ENCODE peak calls at places on chromosomes 4 and X, in ten cellular contexts. L is H1; K is mucosa of descending colon; G is GM23248; C is trophoblast cell; F is effector memory CD4-positive, alpha-beta T cell; Y is GM12878; A is lung; T is IMR-90; X is PC-9. E is an unnamed sample. For H3K4me1, the result is how much of the 10 kb centered on the place peaks cover.

GRCh38 chr4:95165926-95166524 is 382.7 kb downstream of the UNC5C start:
- DNase-seq in L (no peak), K (peak), Y (peak), C (peak), T (peak), X (peak), G (peak), A (peak), F (no peak), E (peak)

GRCh38 chr4:92184566-92184965 is 119.2 kb upstream of the GRID2 start:
- DNase-seq in C (no peak), Y (no peak), T (peak), F (no peak), L (no peak), X (no peak), K (no peak), A (no peak), G (peak), E (no peak)

GRCh38 chrX:137428777-137429564 is 137.0 kb upstream of the ZIC3 start:
- DNase-seq in Y (no peak), G (no peak), X (no peak), C (no peak), F (no peak), K (no peak), L (peak), A (no peak), T (no peak), E (no peak)

GRCh38 chr4:182827166-182827565 is 90.0 kb downstream of the DCTD start:
- DNase-seq in A (no peak), G (no peak), X (no peak), K (no peak), C (no peak), L (no peak), F (no peak), T (no peak), Y (no peak), E (no peak)

GRCh38 chr4:152594981-152595916 is 59.4 kb upstream of the FBXW7 start:
- DNase-seq in L (peak), G (no peak), A (no peak), K (no peak), C (no peak), T (no peak), X (no peak), Y (peak), F (no peak), E (no peak)

GRCh38 chrX:110667706-110668105 is 127.9 kb downstream of the CHRDL1 start:
- DNase-seq in G (no peak), X (no peak), K (no peak), L (peak), T (no peak), A (no peak), C (no peak), Y (no peak), F (no peak), E (no peak)

GRCh38 chr4:163681208-163681821 is 186.8 kb downstream of the TMA16 start:
- DNase-seq in T (peak), A (no peak), F (peak), C (peak), Y (no peak), G (peak), X (no peak), K (peak), L (no peak), E (peak)

GRCh38 chr4:87839309-87839946 is 6.7 kb downstream of the MEPE start:
- DNase-seq in K (peak), C (peak), A (no peak), T (peak), Y (no peak), G (peak), X (no peak), F (no peak), L (no peak), E (peak)

GRCh38 chr4:42320822-42321388 is 76.4 kb upstream of the SHISA3 start:
- DNase-seq in A (no peak), F (no peak), C (no peak), T (no peak), L (no peak), Y (peak), X (no peak), G (no peak), K (no peak), E (no peak)

GRCh38 chr4:91963489-91963888 is 340.3 kb upstream of the GRID2 start:
- DNase-seq in A (no peak), G (peak), K (no peak), X (no peak), Y (no peak), L (no peak), F (no peak), T (peak), C (no peak), E (no peak)

GRCh38 chr4:41693629-41694028 is 54.9 kb downstream of the PHOX2B start:
- DNase-seq in Y (no peak), L (no peak), A (no peak), G (peak), X (no peak), T (peak), C (peak), F (no peak), K (no peak), E (peak)

GRCh38 chrX:10381218-10381617 is 224.4 kb downstream of the CLCN4 start:
- DNase-seq in T (no peak), C (peak), X (peak), F (no peak), G (no peak), A (no peak), L (no peak), K (no peak), Y (no peak), E (no peak)

GRCh38 chrX:45709381-45709780 is 508.7 kb upstream of the DIPK2B start:
- DNase-seq in L (no peak), A (no peak), G (peak), C (no peak), F (no peak), Y (no peak), X (no peak), K (no peak), T (peak), E (no peak)

GRCh38 chrX:45710081-45710801 is 509.6 kb upstream of the DIPK2B start:
- DNase-seq in A (no peak), C (peak), F (no peak), K (no peak), G (peak), T (peak), X (peak), Y (peak), L (no peak), E (no peak)

GRCh38 chrX:45712067-45712466 is 511.4 kb upstream of the DIPK2B start:
- DNase-seq in A (no peak), G (peak), L (no peak), F (no peak), K (no peak), Y (no peak), X (peak), T (peak), C (no peak), E (no peak)

GRCh38 chrX:45714864-45715263 is 514.2 kb upstream of the DIPK2B start:
- DNase-seq in A (no peak), L (no peak), C (peak), X (no peak), K (peak), F (no peak), T (peak), G (peak), Y (peak), E (no peak)

GRCh38 chrX:45711231-45711630 is 510.6 kb upstream of the DIPK2B start:
- DNase-seq in G (peak), L (no peak), T (peak), Y (no peak), X (peak), K (no peak), A (no peak), C (no peak), F (no peak), E (no peak)
- H3K4me1 ChIP-seq in G (half or more), L (under half), T (under half), Y (under half), X (under half), K (under half), A (under half), C (under half), F (under half), E (under half)

DNA sequence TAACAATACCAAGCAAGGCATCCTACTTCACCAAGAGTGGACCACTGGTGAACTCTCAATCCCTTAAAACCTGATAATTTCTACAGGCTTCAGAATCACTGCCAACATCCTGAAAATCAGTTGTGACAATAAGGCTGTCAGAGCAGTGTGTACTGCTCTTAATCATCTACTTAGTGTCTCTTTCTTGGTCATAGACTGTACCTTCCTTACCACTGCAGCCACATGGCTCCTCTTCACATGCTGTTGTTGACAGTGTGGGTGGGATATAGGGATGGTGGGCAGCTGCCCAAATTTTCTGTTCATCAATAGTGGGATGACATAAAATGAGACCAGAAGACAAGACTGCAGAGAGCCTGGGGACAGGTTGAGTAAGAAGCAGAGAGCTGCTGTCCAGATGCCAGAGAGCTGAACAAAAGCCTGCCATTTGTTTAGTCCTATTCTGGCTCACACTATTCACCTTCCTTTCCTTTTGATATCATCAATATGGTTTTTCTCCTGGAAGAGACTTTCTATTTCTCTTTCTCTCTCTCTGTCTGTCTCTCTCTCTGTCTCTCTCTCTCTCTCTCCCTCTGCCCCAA is 178.9 kb downstream of the MGST2 start:
- DNase-seq in A (no peak), K (no peak), X (no peak), G (peak), C (no peak), F (no peak), T (no peak), L (no peak), Y (no peak), E (no peak)
- H3K4me1 ChIP-seq in A (under half), K (under half), X (under half), G (under half), C (under half), F (under half), T (under half), L (under half), Y (under half), E (under half)

GRCh38 chrX:1118572-1119199 is 93.8 kb downstream of the CRLF2 start:
- DNase-seq in K (no peak), T (no peak), A (no peak), Y (no peak), G (no peak), C (no peak), L (no peak), F (no peak), X (no peak), E (peak)
- H3K4me1 ChIP-seq in K (under half), T (under half), A (under half), Y (under half), G (under half), C (under half), L (under half), F (under half), X (under half), E (under half)

GRCh38 chrX:19846995-19847790 is 40.2 kb downstream of the SH3KBP1 start:
- DNase-seq in L (no peak), A (no peak), Y (no peak), T (peak), K (no peak), G (peak), X (peak), F (no peak), C (peak), E (peak)
- H3K4me1 ChIP-seq in L (under half), A (under half), Y (under half), T (under half), K (under half), G (under half), X (under half), F (under half), C (under half), E (under half)

GRCh38 chr4:89301902-89302301 is 5.7 kb downstream of the GPRIN3 start:
- DNase-seq in F (no peak), C (no peak), G (no peak), T (no peak), L (no peak), A (no peak), X (no peak), K (no peak), Y (no peak), E (peak)
- H3K4me1 ChIP-seq in F (half or more), C (under half), G (under half), T (under half), L (under half), A (under half), X (under half), K (under half), Y (under half), E (under half)

GRCh38 chr4:158157412-158157811 is 15.4 kb downstream of the GASK1B start:
- DNase-seq in Y (no peak), G (no peak), A (no peak), F (no peak), L (no peak), K (no peak), T (no peak), C (no peak), X (no peak), E (no peak)

GRCh38 chr4:158161561-158162354 is 11.1 kb downstream of the GASK1B start:
- DNase-seq in F (no peak), Y (no peak), C (peak), T (peak), X (peak), K (peak), A (no peak), G (peak), L (no peak), E (no peak)

GRCh38 chr4:158159718-158160094 is 13.1 kb downstream of the GASK1B start:
- DNase-seq in K (no peak), G (no peak), T (no peak), Y (no peak), F (no peak), L (no peak), X (no peak), C (peak), A (no peak), E (no peak)

GRCh38 chr4:158155656-158156356 is 17.0 kb downstream of the GASK1B start:
- DNase-seq in C (no peak), A (no peak), Y (no peak), T (no peak), X (no peak), G (no peak), F (no peak), L (no peak), K (peak), E (no peak)

DNA sequence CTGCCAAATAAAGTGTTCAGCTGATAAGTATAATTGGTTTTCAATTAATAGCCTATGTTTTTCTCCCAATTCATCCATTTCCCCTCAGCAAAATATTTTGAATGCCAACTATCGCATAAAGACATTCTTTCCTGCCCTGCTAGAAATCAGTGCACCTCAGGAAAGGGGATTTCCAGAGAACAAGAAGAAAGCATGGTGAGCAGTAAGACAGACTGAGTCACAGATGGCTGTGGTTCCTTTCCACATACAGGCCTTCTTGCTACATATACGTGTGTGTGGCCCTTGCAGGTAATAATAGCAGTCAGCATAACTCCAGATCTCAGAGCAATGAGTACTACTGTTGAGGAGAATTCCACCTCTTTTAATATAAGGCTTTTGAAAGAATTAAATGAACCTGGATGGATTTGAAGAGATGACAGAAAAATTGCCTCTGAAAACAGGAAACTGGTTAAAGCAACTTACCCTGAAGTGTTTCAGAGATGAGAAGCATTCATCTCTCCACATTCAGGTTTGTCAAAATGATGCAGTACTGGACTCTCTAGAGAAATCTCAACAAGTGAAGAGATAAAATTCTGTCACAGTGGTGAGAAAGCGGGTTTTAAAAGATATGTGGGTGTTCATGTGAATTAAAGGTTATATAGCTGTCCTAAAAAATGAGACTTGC is 13.6 kb downstream of the GASK1B start:
- DNase-seq in G (peak), L (no peak), F (no peak), Y (no peak), C (peak), A (no peak), K (no peak), X (no peak), T (peak), E (peak)
- H3K4me1 ChIP-seq in G (under half), L (under half), F (under half), Y (under half), C (under half), A (under half), K (under half), X (under half), T (under half), E (under half)

E was measured in MM.1S.